ENCODE peak calls at places on chromosomes 11 and 22, in seven cellular contexts. X is psoas muscle, R is mucosa of descending colon, D is cardiac fibroblast, O is uterus, T is AG04449, Q is PC-3. B is an unnamed sample.

GRCh38 chr22:40199852-40200251 is 22.1 kb downstream of the TNRC6B start:
- DNase-seq in X (no peak), R (no peak), D (no peak), O (no peak), T (no peak), Q (no peak), B (no peak)

GRCh38 chr11:68825603-68826002 is 16.1 kb downstream of the CPT1A start:
- DNase-seq in X (no peak), R (peak), D (no peak), O (no peak), T (no peak), Q (peak), B (no peak)

GRCh38 chr22:19911540-19912235 is 29.9 kb upstream of the COMT start:
- DNase-seq in X (no peak), R (no peak), D (no peak), O (no peak), T (no peak), Q (no peak), B (no peak)

GRCh38 chr11:73072935-73073481 is 69.1 kb downstream of the FCHSD2 start:
- DNase-seq in X (no peak), R (peak), D (peak), O (no peak), T (no peak), Q (peak), B (no peak)

GRCh38 chr11:60699282-60699681 is at the start of gene MS4A8:
- DNase-seq in X (no peak), R (peak), D (no peak), O (no peak), T (no peak), Q (no peak), B (no peak)

GRCh38 chr11:57515332-57516060 is at the start of gene SLC43A1:
- DNase-seq in X (peak), R (peak), D (peak), O (peak), T (no peak), Q (peak), B (peak)

GRCh38 chr11:68916439-68916838 is 12.7 kb downstream of the IGHMBP2 start:
- DNase-seq in X (no peak), R (no peak), D (no peak), O (no peak), T (no peak), Q (no peak), B (no peak)

GRCh38 chr11:100735949-100736675 is 49.0 kb downstream of the ARHGAP42 start:
- DNase-seq in X (no peak), R (no peak), D (peak), O (no peak), T (no peak), Q (no peak), B (no peak)

GRCh38 chr11:6404341-6405038 is 14.2 kb downstream of the SMPD1 start:
- DNase-seq in X (no peak), R (no peak), D (no peak), O (no peak), T (peak), Q (no peak), B (no peak)

GRCh38 chr11:61737636-61738386 is 14.6 kb upstream of the MYRF start:
- DNase-seq in X (no peak), R (no peak), D (no peak), O (no peak), T (no peak), Q (no peak), B (no peak)
- TF ChIP-seq CTCF in X (no peak), R (no peak), D (no peak), O (no peak), T (no peak), Q (peak), B (no peak)

GRCh38 chr11:46129133-46129532 is 7.9 kb upstream of the PHF21A start:
- DNase-seq in X (no peak), R (no peak), D (no peak), O (no peak), T (no peak), Q (no peak), B (no peak)

GRCh38 chr11:46125284-46125683 is 4.0 kb upstream of the PHF21A start:
- DNase-seq in X (no peak), R (no peak), D (no peak), O (no peak), T (no peak), Q (no peak), B (no peak)

GRCh38 chr11:46130286-46130937 is 9.2 kb upstream of the PHF21A start:
- DNase-seq in X (no peak), R (no peak), D (no peak), O (no peak), T (no peak), Q (no peak), B (no peak)

GRCh38 chr11:46122955-46123354 is 1.7 kb upstream of the PHF21A start:
- DNase-seq in X (no peak), R (no peak), D (peak), O (no peak), T (no peak), Q (peak), B (no peak)

DNA sequence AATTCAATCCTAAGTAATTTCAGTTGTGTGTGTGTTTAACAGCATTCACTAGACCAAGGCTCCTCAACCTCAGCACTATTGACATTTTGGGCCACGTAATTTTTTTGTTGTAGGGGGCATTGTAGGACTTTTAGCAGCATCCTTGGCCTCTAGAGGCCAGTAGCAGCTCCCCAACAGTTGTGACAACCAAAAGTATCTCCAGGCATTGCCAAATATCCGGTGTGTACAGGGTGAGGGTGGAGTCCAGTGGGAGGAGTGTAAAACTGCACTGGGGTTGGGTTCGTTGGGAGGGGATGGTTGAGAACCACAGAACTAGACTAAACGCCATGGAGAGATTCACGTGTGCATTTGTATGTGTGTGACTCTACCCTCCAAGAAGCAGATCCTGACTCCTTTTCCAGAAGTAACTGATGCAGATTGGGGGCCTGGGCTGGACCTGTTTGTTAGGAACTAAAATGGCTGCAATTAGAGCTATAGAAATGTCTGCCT is 5.9 kb upstream of the PHF21A start:
- DNase-seq in X (no peak), R (peak), D (peak), O (no peak), T (no peak), Q (peak), B (peak)
- TF ChIP-seq CTCF in X (no peak), R (no peak), D (peak), O (no peak), T (peak), Q (peak), B (peak)

GRCh38 chr11:86955674-86956522 is 703 bp upstream of the FZD4 start:
- DNase-seq in X (peak), R (peak), D (peak), O (peak), T (no peak), Q (peak), B (peak)
- TF ChIP-seq CTCF in X (peak), R (peak), D (peak), O (peak), T (peak), Q (peak), B (peak)

DNA sequence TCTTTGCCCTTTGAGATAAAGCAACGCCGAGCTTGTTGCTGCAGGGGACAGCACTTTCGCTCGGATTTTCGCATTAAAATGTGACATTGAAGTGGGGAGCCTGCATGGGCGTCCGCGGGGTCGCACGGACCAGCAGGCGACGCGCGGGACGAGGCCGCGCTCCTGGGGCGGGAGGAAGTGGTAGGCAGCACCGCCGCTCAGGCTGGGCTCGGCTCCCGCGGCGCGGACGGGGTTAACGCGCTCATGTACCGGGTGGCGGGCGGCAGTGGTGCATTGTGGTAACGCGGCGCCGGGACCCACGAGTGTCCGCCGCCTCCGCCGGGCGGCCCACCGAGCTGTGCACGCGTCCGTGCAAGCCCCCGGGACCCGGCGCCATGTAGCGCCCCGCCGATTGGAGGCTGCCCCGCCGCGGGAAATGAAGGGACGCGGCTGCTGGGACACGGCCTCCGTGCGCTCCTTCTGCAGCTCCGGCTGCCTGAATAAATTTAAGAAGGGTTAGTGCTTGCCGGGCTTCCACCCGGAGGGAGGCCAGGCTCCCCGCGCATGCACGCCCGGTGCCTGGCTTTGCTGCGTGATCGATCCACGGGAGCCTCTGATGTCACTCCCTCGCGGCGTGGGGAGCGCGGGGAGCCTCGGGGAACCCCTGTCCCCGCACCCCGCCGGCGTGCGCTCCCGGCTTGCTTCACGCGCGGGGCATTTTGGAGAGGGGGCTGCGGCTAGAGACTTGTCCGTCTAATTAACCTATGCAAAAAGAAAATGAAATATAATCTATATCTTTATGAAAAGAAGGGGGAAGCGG is 127.7 kb downstream of the OSBP2 start:
- DNase-seq in X (no peak), R (no peak), D (no peak), O (no peak), T (no peak), Q (no peak), B (no peak)
- TF ChIP-seq CTCF in X (no peak), R (no peak), D (no peak), O (no peak), T (no peak), Q (no peak), B (no peak)

GRCh38 chr11:98561877-98562395 is 458.8 kb upstream of the CNTN5 start:
- DNase-seq in X (no peak), R (no peak), D (no peak), O (no peak), T (no peak), Q (peak), B (peak)
- TF ChIP-seq CTCF in X (no peak), R (no peak), D (no peak), O (no peak), T (no peak), Q (no peak), B (no peak)

DNA sequence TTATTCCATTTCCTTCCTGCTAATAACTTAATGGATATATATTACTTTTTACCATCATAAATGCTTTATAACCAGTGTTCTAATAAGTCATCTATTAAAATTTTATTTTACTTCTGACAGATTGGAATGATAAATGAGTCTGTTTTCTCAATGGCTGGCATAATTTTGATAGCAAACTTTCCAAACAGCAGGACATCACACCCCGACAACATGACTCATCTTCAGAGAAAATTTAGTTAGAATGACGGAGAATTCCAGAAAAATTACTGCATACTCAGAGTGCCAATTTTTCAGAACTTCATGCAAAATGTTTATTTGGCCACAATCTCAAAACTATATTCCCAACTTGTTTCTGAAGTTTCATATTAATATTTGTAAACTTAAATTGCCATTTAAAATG is 174.4 kb downstream of the SWAP70 start:
- DNase-seq in X (no peak), R (no peak), D (peak), O (no peak), T (no peak), Q (peak), B (peak)
- TF ChIP-seq CTCF in X (no peak), R (no peak), D (no peak), O (no peak), T (no peak), Q (no peak), B (no peak)

B was measured in foreskin keratinocyte.